ENCODE peak calls at places on chromosomes 11 and 22, in ten cellular contexts. Q is NCI-H774; B is astrocyte of the spinal cord; J is SW480; F is amniotic epithelial cell; Y is A549; D is T follicular helper cell; Z is HEK293T; H is effector CD4-positive, alpha-beta T cell; M is kidney glomerular epithelial cell. U is an unnamed sample.

GRCh38 chr11:111236355-111236754 is 9.2 kb upstream of the POU2AF2 start:
- DNase-seq in Q (no peak), B (no peak), J (no peak), F (no peak), Y (no peak), D (no peak), Z (no peak), H (no peak), M (no peak), U (no peak)

GRCh38 chr22:33274214-33274828 is 216.1 kb upstream of the SYN3 start:
- DNase-seq in Q (no peak), B (no peak), J (no peak), F (no peak), Y (no peak), D (no peak), Z (peak), H (no peak), M (no peak), U (no peak)

GRCh38 chr11:394034-394857 is at the start of gene PKP3:
- DNase-seq in Q (peak), B (peak), J (peak), F (peak), Y (peak), D (no peak), Z (no peak), H (no peak), M (no peak), U (no peak)

GRCh38 chr11:68653486-68654430 is 30.6 kb upstream of the GAL start:
- DNase-seq in Q (no peak), B (no peak), J (no peak), F (no peak), Y (no peak), D (no peak), Z (no peak), H (no peak), M (no peak), U (no peak)

GRCh38 chr22:48822278-48823233 is 1005.1 kb downstream of the BRD1 start:
- DNase-seq in Q (no peak), B (no peak), J (no peak), F (no peak), Y (no peak), D (no peak), Z (no peak), H (no peak), M (no peak), U (no peak)

GRCh38 chr22:23036684-23037428 is 33.5 kb upstream of the GNAZ start:
- DNase-seq in Q (no peak), B (no peak), J (no peak), F (peak), Y (no peak), D (no peak), Z (no peak), H (no peak), M (no peak), U (no peak)

GRCh38 chr22:31958625-31959239 is 14.4 kb downstream of the YWHAH start:
- DNase-seq in Q (no peak), B (no peak), J (no peak), F (no peak), Y (no peak), D (peak), Z (no peak), H (no peak), M (no peak), U (no peak)

GRCh38 chr11:103619480-103619879 is 417.0 kb upstream of the DDI1 start:
- DNase-seq in Q (peak), B (no peak), J (peak), F (no peak), Y (no peak), D (no peak), Z (peak), H (no peak), M (no peak), U (no peak)

GRCh38 chr11:124763156-124763947 is 1.3 kb upstream of the ESAM start:
- DNase-seq in Q (peak), B (peak), J (peak), F (peak), Y (no peak), D (peak), Z (peak), H (peak), M (peak), U (peak)